ENCODE peak calls at places on chromosomes 12 and 14, in five cellular contexts. Z, A, S, L and V are unnamed samples.

GRCh38 chr12:124032265-124032886 is 59.4 kb downstream of the ZNF664 start:
- DNase-seq in L (no peak), Z (peak; percentile 79), A (peak; percentile 37), S (peak; percentile 80), V (peak; percentile 5)

GRCh38 chr12:65532162-65532561 is 253.7 kb downstream of the MSRB3 start:
- DNase-seq in Z (peak; percentile 88), L (no peak), A (no peak), S (no peak), V (no peak)

GRCh38 chr14:61911534-61911933 is 149.3 kb downstream of the SNAPC1 start:
- DNase-seq in L (no peak), A (no peak), Z (no peak), S (no peak), V (no peak)

GRCh38 chr12:11650697-11651281 is 1.3 kb downstream of the ETV6 start:
- DNase-seq in S (no peak), A (peak; percentile 60), Z (peak; percentile 41), L (no peak), V (peak; percentile 29)

GRCh38 chr12:116473416-116473815 is 85.8 kb upstream of the MAP1LC3B2 start:
- DNase-seq in A (no peak), S (no peak), L (no peak), Z (no peak), V (no peak)

GRCh38 chr14:50344116-50344775 is 32.1 kb downstream of the DMAC2L start:
- DNase-seq in S (no peak), L (no peak), A (peak; percentile 94), Z (no peak), V (no peak)

GRCh38 chr12:80321653-80322052 is 122.4 kb upstream of the PTPRQ start:
- DNase-seq in L (no peak), S (peak; percentile 17), Z (no peak), A (peak; percentile 68), V (no peak)

GRCh38 chr12:81296556-81297305 is 218.9 kb downstream of the ACSS3 start:
- DNase-seq in L (no peak), A (peak; percentile 17), S (no peak), Z (peak; percentile 30), V (no peak)

GRCh38 chr14:68548194-68549056 is 244.4 kb downstream of the ZFP36L1 start:
- DNase-seq in L (peak; percentile 95), A (peak; percentile 98), S (peak; percentile 90), Z (peak; percentile 99), V (no peak)

GRCh38 chr12:72346331-72346944 is 74.3 kb downstream of the TRHDE start:
- DNase-seq in Z (peak; percentile 86), A (peak; percentile 75), S (peak; percentile 7), L (no peak), V (peak; percentile 41)

GRCh38 chr14:100882991-100883788 is 20.3 kb downstream of the RTL1 start:
- DNase-seq in A (no peak), L (peak; percentile 68), Z (no peak), S (no peak), V (no peak)

GRCh38 chr14:99708449-99708848 is 24.4 kb downstream of the CYP46A1 start:
- DNase-seq in L (no peak), S (no peak), A (no peak), Z (no peak), V (no peak)

GRCh38 chr14:83255015-83255726 is 1721.5 kb upstream of the SEL1L start:
- DNase-seq in L (no peak), Z (no peak), A (no peak), S (no peak), V (peak; percentile 96)

GRCh38 chr14:104109731-104110361 is 24.3 kb downstream of the ASPG start:
- DNase-seq in A (no peak), L (peak; percentile 66), S (no peak), Z (no peak), V (no peak)

GRCh38 chr14:67541448-67542387 is 8.6 kb downstream of the PLEKHH1 start:
- DNase-seq in A (no peak), L (no peak), Z (no peak), S (no peak), V (no peak)